ENCODE peak calls at places on chromosomes 4 and X, in eight cellular contexts. O, M, L, Q, H, A, J and B are unnamed samples.
A peak's percentile ranks its signal among the peaks of the same experiment; 100 is the strongest.

GRCh38 chr4:119683518-119683917 is 54.9 kb upstream of the PDE5A start:
- DNase-seq in O (no peak), M (no peak), L (no peak), Q (no peak), H (no peak), A (peak; percentile 72), J (no peak), B (no peak)

GRCh38 chr4:185305979-185306442 is 89.7 kb downstream of the LRP2BP start:
- DNase-seq in O (no peak), M (no peak), L (no peak), Q (no peak), H (peak; percentile 86), A (peak; percentile 98), J (no peak), B (no peak)

GRCh38 chr4:4853921-4854648 is 5.4 kb upstream of the MSX1 start:
- DNase-seq in O (no peak), M (no peak), L (no peak), Q (no peak), H (no peak), A (no peak), J (no peak), B (no peak)

GRCh38 chr4:105215609-105216313 is 69.1 kb downstream of the TET2 start:
- DNase-seq in O (no peak), M (no peak), L (no peak), Q (no peak), H (no peak), A (peak; percentile 26), J (no peak), B (no peak)

GRCh38 chr4:13670456-13671150 is 43.1 kb upstream of the BOD1L1 start:
- DNase-seq in O (no peak), M (no peak), L (no peak), Q (no peak), H (no peak), A (no peak), J (no peak), B (no peak)

GRCh38 chr4:8332038-8332857 is 62.7 kb downstream of the HTRA3 start:
- DNase-seq in O (no peak), M (peak; percentile 2), L (no peak), Q (no peak), H (no peak), A (no peak), J (no peak), B (peak; percentile 2)

GRCh38 chr4:6239486-6239885 is 30.2 kb upstream of the WFS1 start:
- DNase-seq in O (no peak), M (no peak), L (no peak), Q (no peak), H (no peak), A (no peak), J (no peak), B (no peak)

GRCh38 chrX:48560056-48560455 is 14.2 kb upstream of the RBM3 start:
- DNase-seq in O (no peak), M (no peak), L (no peak), Q (no peak), H (no peak), A (no peak), J (no peak), B (no peak)

GRCh38 chr4:56684320-56684719 is 3.2 kb upstream of the HOPX start:
- DNase-seq in O (no peak), M (no peak), L (no peak), Q (no peak), H (no peak), A (peak; percentile 12), J (no peak), B (no peak)

GRCh38 chr4:83255584-83255983 is 29.0 kb downstream of the COQ2 start:
- DNase-seq in O (no peak), M (no peak), L (no peak), Q (no peak), H (no peak), A (peak; percentile 37), J (no peak), B (no peak)

GRCh38 chr4:140037353-140038030 is 116.5 kb downstream of the MAML3 start:
- DNase-seq in O (no peak), M (no peak), L (no peak), Q (no peak), H (no peak), A (peak; percentile 94), J (no peak), B (no peak)

GRCh38 chrX:12702509-12703091 is 88.6 kb upstream of the PRPS2 start:
- DNase-seq in O (no peak), M (no peak), L (no peak), Q (no peak), H (peak; percentile 3), A (no peak), J (no peak), B (peak; percentile 10)

GRCh38 chr4:140851032-140851636 is 94.9 kb upstream of the TBC1D9 start:
- DNase-seq in O (peak; percentile 65), M (peak; percentile 42), L (no peak), Q (peak; percentile 64), H (peak; percentile 75), A (peak; percentile 73), J (no peak), B (peak; percentile 51)

GRCh38 chr4:108216510-108216909 is 47.8 kb upstream of the LEF1 start:
- DNase-seq in O (no peak), M (no peak), L (no peak), Q (no peak), H (no peak), A (no peak), J (no peak), B (no peak)

GRCh38 chrX:49956313-49956712 is 33.9 kb downstream of the CLCN5 start:
- DNase-seq in O (no peak), M (no peak), L (no peak), Q (no peak), H (peak; percentile 0), A (no peak), J (no peak), B (no peak)

GRCh38 chr4:172147702-172148101 is 334.5 kb downstream of the GALNTL6 start:
- DNase-seq in O (no peak), M (no peak), L (no peak), Q (no peak), H (no peak), A (peak; percentile 35), J (no peak), B (no peak)

GRCh38 chr4:3302164-3302785 is 9.5 kb downstream of the RGS12 start:
- DNase-seq in O (no peak), M (no peak), L (no peak), Q (no peak), H (no peak), A (no peak), J (no peak), B (no peak)

DNA sequence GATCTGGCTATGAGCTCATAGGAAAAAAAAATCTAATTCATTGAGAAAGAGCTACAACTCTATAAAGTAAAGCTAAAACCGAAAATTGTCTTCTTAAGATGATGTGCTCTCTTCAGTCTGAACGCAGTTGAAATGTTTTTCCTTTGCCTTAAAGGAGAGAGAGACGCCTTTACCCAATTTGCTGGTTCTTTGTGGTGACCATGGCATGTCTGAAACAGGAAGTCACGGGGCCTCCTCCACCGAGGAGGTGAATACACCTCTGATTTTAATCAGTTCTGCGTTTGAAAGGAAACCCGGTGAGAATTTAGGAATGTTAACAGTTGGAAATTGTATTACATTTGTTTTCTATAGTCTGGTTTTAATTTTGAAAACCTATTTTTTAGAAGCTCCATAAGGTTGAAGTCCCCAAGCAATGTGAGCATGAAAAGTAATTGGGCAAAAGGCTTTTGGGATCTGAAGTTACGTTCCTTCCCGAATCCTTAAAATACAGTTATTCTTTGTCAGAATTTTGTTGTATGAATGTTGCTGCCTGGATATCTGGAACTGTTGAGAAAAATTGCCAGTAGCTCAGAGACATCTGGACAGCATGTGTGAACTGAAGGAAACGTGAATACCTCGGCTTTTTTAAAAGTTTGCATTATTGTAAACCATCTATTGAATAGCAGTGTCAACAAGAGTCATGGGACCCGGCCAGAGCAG is 9.8 kb downstream of the PIGG start:
- DNase-seq in O (no peak), M (no peak), L (no peak), Q (no peak), H (no peak), A (no peak), J (no peak), B (no peak)
- H3K36me3 ChIP-seq in O (peaks cover 6% of the 10 kb centered on the region), M (peaks cover 50% of the 10 kb centered on the region), L (peaks cover 74% of the 10 kb centered on the region), Q (peaks cover 21% of the 10 kb centered on the region), H (peaks cover 86% of the 10 kb centered on the region), A (peaks cover 25% of the 10 kb centered on the region), J (no peaks in the 10 kb centered on the region), B (peaks cover 73% of the 10 kb centered on the region)

DNA sequence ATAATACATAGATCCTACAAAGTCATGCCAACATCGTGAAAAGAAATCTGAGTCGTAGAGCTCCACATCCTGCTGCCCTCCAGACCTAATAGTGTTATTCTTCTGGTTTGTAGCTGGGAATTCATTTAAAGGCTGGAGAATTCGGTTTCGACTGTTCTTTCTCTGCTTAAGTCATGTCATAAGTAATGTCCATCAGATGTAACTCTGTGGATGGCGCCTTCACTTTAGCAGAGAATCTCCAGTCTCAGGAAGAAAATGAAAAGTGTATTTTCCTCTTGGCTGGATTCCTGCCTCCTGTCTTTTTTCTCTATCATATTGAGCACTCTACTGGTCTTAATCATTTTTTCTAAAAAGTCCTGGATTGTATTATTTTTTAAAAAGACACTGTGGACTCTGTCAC is 117.0 kb downstream of the PALLD start:
- DNase-seq in O (no peak), M (no peak), L (no peak), Q (no peak), H (no peak), A (no peak), J (no peak), B (no peak)
- H3K27ac ChIP-seq in O (no peak overlapping the region), M (no peak overlapping the region), L (no peak overlapping the region), Q (no peak overlapping the region), H (no peak overlapping the region), A (no peak overlapping the region), J (no peak overlapping the region), B (no peak overlapping the region)

DNA sequence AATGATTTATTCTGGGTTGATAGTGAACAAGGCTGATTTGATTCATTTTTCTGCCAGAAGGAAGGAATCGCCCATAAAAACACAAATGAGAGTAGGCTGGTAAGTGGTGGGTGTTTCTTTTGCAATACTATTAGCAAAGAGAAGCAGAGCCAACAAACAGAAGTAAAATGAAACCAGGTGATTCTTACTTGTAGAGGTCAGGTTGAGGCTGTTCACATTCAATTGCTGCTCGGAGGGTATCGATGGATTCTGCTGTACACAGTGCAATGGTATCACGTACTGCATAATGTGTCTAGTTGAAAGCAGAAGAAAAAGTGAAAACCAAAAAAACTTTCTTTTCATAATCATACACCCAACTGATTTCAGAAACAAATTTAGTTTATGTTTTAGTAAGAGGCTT is 94.1 kb upstream of the MCF2 start:
- DNase-seq in O (no peak), M (no peak), L (no peak), Q (no peak), H (no peak), A (no peak), J (no peak), B (no peak)
- H3K36me3 ChIP-seq in O (no peaks in the 10 kb centered on the region), M (no peaks in the 10 kb centered on the region), L (peaks cover 3% of the 10 kb centered on the region), Q (no peaks in the 10 kb centered on the region), H (peaks cover 19% of the 10 kb centered on the region), A (no peaks in the 10 kb centered on the region), J (no peaks in the 10 kb centered on the region), B (no peaks in the 10 kb centered on the region)

DNA sequence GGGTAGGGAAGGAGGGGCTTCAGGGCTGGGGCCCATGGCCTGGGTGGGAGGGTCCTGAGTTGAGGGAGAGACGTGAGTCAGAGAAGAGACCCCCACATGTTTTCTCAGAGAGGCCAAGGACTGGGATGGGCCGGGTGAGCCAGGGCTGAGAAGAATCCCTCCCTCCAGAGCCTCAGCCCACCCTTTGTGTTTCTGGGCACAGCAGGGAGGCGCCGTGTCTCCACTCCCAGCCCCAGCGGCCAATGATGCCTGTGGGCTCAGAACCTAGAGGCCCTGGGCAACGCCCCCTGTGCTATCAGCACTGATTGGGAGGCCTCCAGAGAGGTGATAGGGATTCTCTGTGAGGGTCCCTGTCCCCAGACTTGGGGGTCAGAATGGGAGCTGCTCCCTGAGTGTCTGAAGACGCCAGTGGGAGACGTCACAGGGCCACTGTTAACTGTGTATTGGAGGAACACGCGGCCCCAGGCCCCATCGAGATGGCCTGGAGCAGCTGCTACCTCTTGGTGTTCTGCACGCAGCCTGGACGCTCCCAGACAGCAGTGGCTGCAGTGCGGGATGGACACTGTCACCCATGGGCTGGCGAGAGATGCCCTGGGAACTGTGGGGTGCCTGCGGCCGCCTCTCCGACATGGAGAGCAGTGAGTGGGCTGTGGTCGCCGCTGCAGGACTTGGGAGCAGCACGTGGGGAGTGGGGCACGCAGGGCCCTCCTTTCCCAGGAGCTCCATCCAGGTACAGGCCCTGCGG is 8.5 kb downstream of the FGFRL1 start:
- DNase-seq in O (no peak), M (no peak), L (no peak), Q (no peak), H (no peak), A (no peak), J (no peak), B (no peak)
- H3K27ac ChIP-seq in O (no peak overlapping the region), M (no peak overlapping the region), L (no peak overlapping the region), Q (no peak overlapping the region), H (peak overlapping the region; percentile 50), A (no peak overlapping the region), J (no peak overlapping the region), B (no peak overlapping the region)